ENCODE peak calls at places on chromosomes 13 and 19, in seven cellular contexts. C is CD8-positive, alpha-beta memory T cell; X is kidney epithelial cell; A is AG04450; F is Caco-2; D is choroid plexus epithelial cell; Q is lower leg skin. E is an unnamed sample.
A peak's percentile ranks its signal among the peaks of the same experiment; 100 is the strongest.

GRCh38 chr13:67023088-67023893 is 206.8 kb downstream of the PCDH9 start:
- DNase-seq in F (no peak), D (peak; percentile 98), A (peak; percentile 45), Q (no peak), X (peak; percentile 96), C (no peak), E (peak; percentile 27)

GRCh38 chr19:19547674-19548345 is 9.7 kb downstream of the CILP2 start:
- DNase-seq in D (no peak), Q (no peak), C (no peak), F (no peak), X (no peak), A (no peak), E (no peak)

GRCh38 chr13:21742041-21742440 is 71.2 kb downstream of the FGF9 start:
- DNase-seq in D (no peak), A (no peak), X (no peak), Q (no peak), C (no peak), F (peak; percentile 83), E (no peak)

GRCh38 chr13:101708115-101708514 is 255.6 kb downstream of the ITGBL1 start:
- DNase-seq in X (no peak), Q (no peak), F (no peak), C (no peak), A (no peak), D (no peak), E (no peak)

GRCh38 chr13:42990147-42990990 is 1.7 kb downstream of the EPSTI1 start:
- DNase-seq in A (no peak), D (peak; percentile 88), X (no peak), F (no peak), C (peak; percentile 14), Q (no peak), E (no peak)

GRCh38 chr13:33863390-33863789 is 45.4 kb downstream of the RFC3 start:
- DNase-seq in F (no peak), Q (no peak), D (no peak), C (no peak), A (no peak), X (no peak), E (no peak)

GRCh38 chr13:51096131-51096530 is 14.9 kb downstream of the C13orf42 start:
- DNase-seq in A (no peak), X (no peak), D (no peak), C (no peak), F (no peak), Q (no peak), E (no peak)

GRCh38 chr19:51524661-51525264 is 6.7 kb downstream of the SIGLEC6 start:
- DNase-seq in Q (no peak), F (no peak), D (no peak), A (no peak), C (no peak), X (no peak), E (no peak)

GRCh38 chr19:46356670-46357055 is 9.8 kb downstream of the PPP5C start:
- DNase-seq in Q (no peak), F (no peak), A (no peak), D (no peak), C (no peak), X (no peak), E (no peak)

GRCh38 chr19:45439569-45440258 is 16.0 kb upstream of the ERCC1 start:
- DNase-seq in A (no peak), D (peak; percentile 82), Q (peak; percentile 97), F (peak; percentile 89), C (peak; percentile 88), X (no peak), E (no peak)

GRCh38 chr13:36154567-36155231 is 23.5 kb upstream of the DCLK1 start:
- DNase-seq in D (peak; percentile 51), F (no peak), A (no peak), C (no peak), X (no peak), Q (peak; percentile 86), E (no peak)

GRCh38 chr19:46486358-46486757 is 9.3 kb downstream of the PNMA8B start:
- DNase-seq in C (no peak), A (no peak), F (no peak), Q (no peak), X (no peak), D (no peak), E (no peak)

GRCh38 chr19:12660980-12661379 is 5.6 kb downstream of the MAN2B1 start:
- DNase-seq in C (no peak), F (no peak), X (no peak), A (no peak), D (no peak), Q (no peak), E (no peak)

GRCh38 chr19:57465680-57466381 is 8.9 kb upstream of the VN1R1 start:
- DNase-seq in A (no peak), Q (no peak), F (peak; percentile 69), X (no peak), D (peak; percentile 25), C (peak; percentile 14), E (no peak)

GRCh38 chr19:14408641-14409120 is 10.5 kb downstream of the DDX39A start:
- DNase-seq in X (no peak), A (no peak), C (peak; percentile 15), D (no peak), Q (no peak), F (no peak), E (no peak)

GRCh38 chr13:42487221-42487620 is 86.7 kb upstream of the TNFSF11 start:
- DNase-seq in C (no peak), Q (no peak), A (no peak), D (peak; percentile 82), X (peak; percentile 19), F (no peak), E (no peak)

GRCh38 chr13:110914293-110915056 is 394 bp downstream of the ANKRD10 start:
- DNase-seq in Q (peak; percentile 94), D (peak; percentile 76), C (peak; percentile 75), A (no peak), F (peak; percentile 88), X (no peak), E (no peak)

GRCh38 chr19:16702123-16702522 is 17.5 kb upstream of the NWD1 start:
- DNase-seq in D (peak; percentile 54), X (no peak), C (no peak), A (peak; percentile 13), F (no peak), Q (no peak), E (peak; percentile 62)

GRCh38 chr13:97359181-97360057 is 74.5 kb upstream of the RAP2A start:
- DNase-seq in Q (no peak), X (peak; percentile 12), D (peak; percentile 90), C (peak; percentile 40), F (peak; percentile 80), A (peak; percentile 87), E (peak; percentile 29)

GRCh38 chr13:67076378-67076777 is 153.8 kb downstream of the PCDH9 start:
- DNase-seq in Q (no peak), A (no peak), C (no peak), F (no peak), D (peak; percentile 60), X (no peak), E (no peak)

GRCh38 chr19:45800009-45800553 is 7.4 kb upstream of the DMWD start:
- DNase-seq in C (no peak), A (peak; percentile 20), F (no peak), D (peak; percentile 49), X (peak; percentile 65), Q (no peak), E (no peak)

GRCh38 chr19:35454663-35455062 is 6.6 kb downstream of the FFAR2 start:
- DNase-seq in D (no peak), Q (no peak), F (no peak), A (no peak), X (no peak), C (no peak), E (no peak)

GRCh38 chr19:30686252-30686762 is 314.1 kb downstream of the ZNF536 start:
- DNase-seq in X (no peak), D (peak; percentile 22), F (no peak), C (no peak), Q (peak; percentile 81), A (no peak), E (no peak)
- H3K4me3 ChIP-seq in X (no peak overlapping the region), D (no peak overlapping the region), F (no peak overlapping the region), C (no peak overlapping the region), Q (no peak overlapping the region), A (no peak overlapping the region), E (no peak overlapping the region)

GRCh38 chr19:9348253-9348652 is 14.6 kb upstream of the ZNF177 start:
- DNase-seq in C (no peak), Q (no peak), F (no peak), X (no peak), A (no peak), D (no peak), E (no peak)

GRCh38 chr19:9348671-9349070 is 14.1 kb upstream of the ZNF177 start:
- DNase-seq in Q (no peak), F (no peak), D (no peak), C (no peak), A (no peak), X (no peak), E (no peak)

GRCh38 chr19:9354651-9355050 is 8.2 kb upstream of the ZNF177 start:
- DNase-seq in D (no peak), A (no peak), F (no peak), X (no peak), C (no peak), Q (no peak), E (no peak)

GRCh38 chr19:9353011-9353410 is 9.8 kb upstream of the ZNF177 start:
- DNase-seq in Q (no peak), C (no peak), F (no peak), D (no peak), A (no peak), X (no peak), E (no peak)

GRCh38 chr19:9352505-9352904 is 10.3 kb upstream of the ZNF177 start:
- DNase-seq in A (no peak), Q (no peak), F (no peak), X (no peak), D (no peak), C (no peak), E (no peak)
- H3K4me3 ChIP-seq in A (no peak overlapping the region), Q (no peak overlapping the region), F (no peak overlapping the region), X (no peak overlapping the region), D (no peak overlapping the region), C (no peak overlapping the region), E (no peak overlapping the region)

GRCh38 chr19:11420894-11421606 is 1.9 kb upstream of the RGL3 start:
- DNase-seq in C (no peak), F (no peak), X (no peak), A (no peak), Q (no peak), D (no peak), E (no peak)

GRCh38 chr19:11421607-11422098 is 2.5 kb upstream of the RGL3 start:
- DNase-seq in A (no peak), C (peak; percentile 26), X (no peak), D (no peak), Q (no peak), F (peak; percentile 24), E (no peak)

GRCh38 chr19:11423164-11423803 is 4.2 kb upstream of the RGL3 start:
- DNase-seq in A (no peak), F (no peak), X (no peak), Q (no peak), C (no peak), D (no peak), E (no peak)

GRCh38 chr19:11423804-11424318 is 4.7 kb upstream of the RGL3 start:
- DNase-seq in D (no peak), Q (no peak), X (no peak), C (no peak), F (no peak), A (no peak), E (no peak)

GRCh38 chr19:11422163-11423068 is 3.3 kb upstream of the RGL3 start:
- DNase-seq in A (no peak), Q (peak; percentile 96), C (peak; percentile 70), D (peak; percentile 26), F (no peak), X (peak; percentile 21), E (no peak)
- H3K4me3 ChIP-seq in A (peak overlapping the region; percentile 20), Q (no peak overlapping the region), C (peak overlapping the region; percentile 43), D (no peak overlapping the region), F (no peak overlapping the region), X (no peak overlapping the region), E (peak overlapping the region; percentile 25)

GRCh38 chr19:18161691-18162039 is 8.7 kb downstream of the PIK3R2 start:
- DNase-seq in F (no peak), D (no peak), X (no peak), Q (no peak), C (no peak), A (no peak), E (no peak)
- H3K4me3 ChIP-seq in F (no peak overlapping the region), D (peak overlapping the region; percentile 43), X (no peak overlapping the region), Q (no peak overlapping the region), C (no peak overlapping the region), A (no peak overlapping the region), E (no peak overlapping the region)

E was measured in AG09309.